ENCODE peak calls at places on chromosomes 7 and 10, in four cellular contexts. P is progenitor cell of endocrine pancreas, L is 8988T, D is NCI-H187. Y is an unnamed sample.

GRCh38 chr10:8006274-8006999 is 48.1 kb upstream of the GATA3 start:
- DNase-seq in P (no peak), L (no peak), D (no peak), Y (peak)

GRCh38 chr7:42350801-42351200 is 113.8 kb upstream of the GLI3 start:
- DNase-seq in P (no peak), L (no peak), D (no peak), Y (peak)

GRCh38 chr7:18753972-18754610 is 258.5 kb downstream of the HDAC9 start:
- DNase-seq in P (no peak), L (no peak), D (no peak), Y (no peak)

GRCh38 chr10:24469993-24470392 is 253.7 kb downstream of the ARHGAP21 start:
- DNase-seq in P (no peak), L (no peak), D (no peak), Y (no peak)

GRCh38 chr7:110921478-110922210 is 169.3 kb upstream of the LRRN3 start:
- DNase-seq in P (no peak), L (no peak), D (no peak), Y (no peak)

GRCh38 chr10:17412323-17412722 is 42.1 kb downstream of the ST8SIA6 start:
- DNase-seq in P (no peak), L (no peak), D (no peak), Y (no peak)

GRCh38 chr10:93437946-93438795 is 44.0 kb downstream of the MYOF start:
- DNase-seq in P (no peak), L (no peak), D (no peak), Y (no peak)

GRCh38 chr10:8238989-8239388 is 184.5 kb downstream of the GATA3 start:
- DNase-seq in P (no peak), L (no peak), D (no peak), Y (no peak)

GRCh38 chr10:129725482-129725881 is 238.6 kb downstream of the EBF3 start:
- DNase-seq in P (no peak), L (no peak), D (no peak), Y (no peak)

GRCh38 chr10:119025776-119026175 is 3.7 kb upstream of the NANOS1 start:
- DNase-seq in P (no peak), L (no peak), D (no peak), Y (peak)

GRCh38 chr7:7895754-7896153 is 72.8 kb upstream of the GLCCI1 start:
- DNase-seq in P (no peak), L (no peak), D (no peak), Y (no peak)

GRCh38 chr7:157830331-157830730 is 493.5 kb downstream of the DNAJB6 start:
- DNase-seq in P (no peak), L (no peak), D (no peak), Y (peak)

GRCh38 chr7:30020535-30020934 is 6.0 kb downstream of the FKBP14 start:
- DNase-seq in P (no peak), L (no peak), D (no peak), Y (peak)

GRCh38 chr7:2754086-2754485 is 66.1 kb downstream of the AMZ1 start:
- DNase-seq in P (no peak), L (no peak), D (no peak), Y (no peak)

GRCh38 chr7:123746055-123746454 is 2.7 kb downstream of the WASL start:
- DNase-seq in P (no peak), L (no peak), D (no peak), Y (no peak)

GRCh38 chr7:33446551-33446950 is 317.2 kb downstream of the BBS9 start:
- DNase-seq in P (no peak), L (no peak), D (no peak), Y (no peak)

GRCh38 chr10:126021833-126022500 is 125.6 kb downstream of the FANK1 start:
- DNase-seq in P (no peak), L (no peak), D (no peak), Y (no peak)

GRCh38 chr7:70303309-70303708 is 705.0 kb downstream of the AUTS2 start:
- DNase-seq in P (no peak), L (no peak), D (no peak), Y (no peak)

GRCh38 chr7:82158327-82158726 is 285.2 kb downstream of the CACNA2D1 start:
- DNase-seq in P (no peak), L (no peak), D (no peak), Y (no peak)

GRCh38 chr10:129055966-129056365 is 411.1 kb upstream of the MGMT start:
- DNase-seq in P (no peak), L (no peak), D (no peak), Y (no peak)

GRCh38 chr10:113520606-113521481 is 32.0 kb upstream of the HABP2 start:
- DNase-seq in P (peak), L (peak), D (no peak), Y (peak)

GRCh38 chr7:69739182-69739581 is 140.9 kb downstream of the AUTS2 start:
- DNase-seq in P (no peak), L (no peak), D (no peak), Y (no peak)

GRCh38 chr7:111292026-111292430 is 201.1 kb downstream of the LRRN3 start:
- DNase-seq in P (no peak), L (no peak), D (no peak), Y (no peak)

Y was measured in RPMI8226.